ENCODE peak calls at places on chromosomes 16 and 17, in six cellular contexts. One of them, this sample, is unnamed.

GRCh38 chr17:56929362-56929969 is 15.6 kb upstream of the TRIM25 start:
- DNase-seq in H1: no peak
- DNase-seq in prostate gland: no peak
- DNase-seq in brain microvascular endothelial cell: no peak
- DNase-seq in HCT116: peak; percentile 39
- DNase-seq in endodermal cell: no peak
- DNase-seq in this sample: no peak

GRCh38 chr16:88381820-88382451 is 823 bp upstream of the ZNF469 start:
- DNase-seq in prostate gland: no peak
- DNase-seq in endodermal cell: no peak
- DNase-seq in H1: peak; percentile 33
- DNase-seq in brain microvascular endothelial cell: no peak
- DNase-seq in HCT116: no peak
- DNase-seq in this sample: no peak

GRCh38 chr17:57523926-57524634 is 221.0 kb downstream of the CCDC182 start:
- DNase-seq in H1: no peak
- DNase-seq in brain microvascular endothelial cell: no peak
- DNase-seq in HCT116: peak; percentile 54
- DNase-seq in prostate gland: peak; percentile 58
- DNase-seq in endodermal cell: no peak
- DNase-seq in this sample: no peak

GRCh38 chr16:50103764-50104163 is 38.0 kb downstream of the HEATR3 start:
- DNase-seq in prostate gland: no peak
- DNase-seq in endodermal cell: no peak
- DNase-seq in HCT116: no peak
- DNase-seq in brain microvascular endothelial cell: no peak
- DNase-seq in H1: no peak
- DNase-seq in this sample: no peak

GRCh38 chr17:26818736-26819135 is 475.2 kb upstream of the WSB1 start:
- DNase-seq in endodermal cell: no peak
- DNase-seq in H1: peak; percentile 19
- DNase-seq in HCT116: peak; percentile 10
- DNase-seq in prostate gland: no peak
- DNase-seq in brain microvascular endothelial cell: no peak
- DNase-seq in this sample: no peak

GRCh38 chr17:49723423-49723822 is 15.7 kb upstream of the SLC35B1 start:
- DNase-seq in H1: no peak
- DNase-seq in HCT116: no peak
- DNase-seq in prostate gland: no peak
- DNase-seq in brain microvascular endothelial cell: no peak
- DNase-seq in endodermal cell: no peak
- DNase-seq in this sample: no peak

GRCh38 chr17:48720263-48721008 is 1.9 kb downstream of the PRAC1 start:
- DNase-seq in H1: no peak
- DNase-seq in brain microvascular endothelial cell: no peak
- DNase-seq in HCT116: no peak
- DNase-seq in endodermal cell: no peak
- DNase-seq in prostate gland: no peak
- DNase-seq in this sample: no peak

GRCh38 chr17:68542698-68543463 is 30.7 kb downstream of the PRKAR1A start:
- DNase-seq in H1: no peak
- DNase-seq in brain microvascular endothelial cell: no peak
- DNase-seq in HCT116: no peak
- DNase-seq in prostate gland: no peak
- DNase-seq in endodermal cell: no peak
- DNase-seq in this sample: no peak

GRCh38 chr17:39739885-39740356 is 2.2 kb downstream of the GRB7 start:
- DNase-seq in HCT116: no peak
- DNase-seq in endodermal cell: peak; percentile 91
- DNase-seq in prostate gland: no peak
- DNase-seq in H1: no peak
- DNase-seq in brain microvascular endothelial cell: no peak
- DNase-seq in this sample: no peak

GRCh38 chr17:22268214-22268911 is 576.0 kb downstream of the KCNJ18 start:
- DNase-seq in endodermal cell: no peak
- DNase-seq in H1: no peak
- DNase-seq in HCT116: no peak
- DNase-seq in prostate gland: no peak
- DNase-seq in brain microvascular endothelial cell: no peak
- DNase-seq in this sample: no peak

GRCh38 chr17:73179878-73180277 is 13.0 kb upstream of the COG1 start:
- DNase-seq in prostate gland: no peak
- DNase-seq in brain microvascular endothelial cell: no peak
- DNase-seq in HCT116: no peak
- DNase-seq in endodermal cell: no peak
- DNase-seq in H1: no peak
- DNase-seq in this sample: no peak

GRCh38 chr17:54269886-54270285 is 447.2 kb downstream of the KIF2B start:
- DNase-seq in brain microvascular endothelial cell: no peak
- DNase-seq in HCT116: no peak
- DNase-seq in prostate gland: peak; percentile 58
- DNase-seq in endodermal cell: no peak
- DNase-seq in H1: no peak
- DNase-seq in this sample: no peak

GRCh38 chr17:12133183-12133582 is 112.5 kb downstream of the MAP2K4 start:
- DNase-seq in HCT116: no peak
- DNase-seq in H1: no peak
- DNase-seq in prostate gland: no peak
- DNase-seq in endodermal cell: no peak
- DNase-seq in brain microvascular endothelial cell: peak; percentile 24
- DNase-seq in this sample: no peak

GRCh38 chr17:50925296-50925891 is 59.2 kb upstream of the TOB1 start:
- DNase-seq in HCT116: no peak
- DNase-seq in prostate gland: no peak
- DNase-seq in H1: no peak
- DNase-seq in brain microvascular endothelial cell: no peak
- DNase-seq in endodermal cell: peak; percentile 85
- DNase-seq in this sample: no peak

GRCh38 chr17:62562656-62563055 is 64.8 kb upstream of the MRC2 start:
- DNase-seq in brain microvascular endothelial cell: peak; percentile 76
- DNase-seq in H1: no peak
- DNase-seq in HCT116: peak; percentile 73
- DNase-seq in prostate gland: no peak
- DNase-seq in endodermal cell: no peak
- DNase-seq in this sample: no peak

GRCh38 chr17:30235386-30236296 is at the start of gene SLC6A4:
- DNase-seq in brain microvascular endothelial cell: no peak
- DNase-seq in prostate gland: no peak
- DNase-seq in endodermal cell: peak; percentile 79
- DNase-seq in HCT116: no peak
- DNase-seq in H1: no peak
- DNase-seq in this sample: no peak

GRCh38 chr17:74994440-74994839 is 7.0 kb downstream of the CDR2L start:
- DNase-seq in prostate gland: no peak
- DNase-seq in brain microvascular endothelial cell: no peak
- DNase-seq in endodermal cell: no peak
- DNase-seq in H1: no peak
- DNase-seq in HCT116: no peak
- DNase-seq in this sample: no peak

GRCh38 chr17:50184057-50184456 is 17.4 kb downstream of the COL1A1 start:
- DNase-seq in H1: no peak
- DNase-seq in HCT116: no peak
- DNase-seq in endodermal cell: peak; percentile 77
- DNase-seq in brain microvascular endothelial cell: no peak
- DNase-seq in prostate gland: no peak
- DNase-seq in this sample: no peak

GRCh38 chr16:88703486-88704309 is 2.5 kb downstream of the RNF166 start:
- DNase-seq in brain microvascular endothelial cell: no peak
- DNase-seq in HCT116: no peak
- DNase-seq in endodermal cell: no peak
- DNase-seq in prostate gland: no peak
- DNase-seq in H1: no peak
- DNase-seq in this sample: no peak

GRCh38 chr17:48462946-48463345 is 32.9 kb upstream of the SKAP1 start:
- DNase-seq in endodermal cell: no peak
- DNase-seq in H1: no peak
- DNase-seq in HCT116: no peak
- DNase-seq in prostate gland: no peak
- DNase-seq in brain microvascular endothelial cell: no peak
- DNase-seq in this sample: no peak

GRCh38 chr17:79622201-79622601 is 11.3 kb upstream of the RBFOX3 start:
- DNase-seq in brain microvascular endothelial cell: no peak
- DNase-seq in endodermal cell: no peak
- DNase-seq in prostate gland: no peak
- DNase-seq in HCT116: no peak
- DNase-seq in H1: no peak
- DNase-seq in this sample: no peak

GRCh38 chr17:75516619-75517276 is 420 bp downstream of the TSEN54 start:
- DNase-seq in endodermal cell: peak; percentile 85
- DNase-seq in prostate gland: no peak
- DNase-seq in HCT116: no peak
- DNase-seq in H1: no peak
- DNase-seq in brain microvascular endothelial cell: no peak
- DNase-seq in this sample: no peak

GRCh38 chr17:58364270-58364942 is 12.4 kb upstream of the SUPT4H1 start:
- DNase-seq in prostate gland: peak; percentile 36
- DNase-seq in endodermal cell: peak; percentile 80
- DNase-seq in brain microvascular endothelial cell: no peak
- DNase-seq in HCT116: no peak
- DNase-seq in H1: no peak
- DNase-seq in this sample: no peak

GRCh38 chr17:71615820-71616219 is 505.0 kb upstream of the SOX9 start:
- DNase-seq in prostate gland: no peak
- DNase-seq in HCT116: no peak
- DNase-seq in endodermal cell: no peak
- DNase-seq in H1: no peak
- DNase-seq in brain microvascular endothelial cell: no peak
- DNase-seq in this sample: no peak

GRCh38 chr16:46976550-46976949 is 3.1 kb upstream of the DNAJA2 start:
- DNase-seq in H1: no peak
- DNase-seq in brain microvascular endothelial cell: no peak
- DNase-seq in prostate gland: peak; percentile 32
- DNase-seq in endodermal cell: no peak
- DNase-seq in HCT116: no peak
- DNase-seq in this sample: no peak

GRCh38 chr17:81241648-81242420 is 2.7 kb downstream of the NDUFAF8 start:
- DNase-seq in H1: peak; percentile 50
- DNase-seq in prostate gland: peak; percentile 33
- DNase-seq in brain microvascular endothelial cell: peak; percentile 27
- DNase-seq in endodermal cell: peak; percentile 97
- DNase-seq in HCT116: no peak
- DNase-seq in this sample: no peak

GRCh38 chr17:82487898-82488297 is 29.4 kb downstream of the NARF start:
- DNase-seq in endodermal cell: no peak
- DNase-seq in H1: no peak
- DNase-seq in HCT116: no peak
- DNase-seq in prostate gland: no peak
- DNase-seq in brain microvascular endothelial cell: no peak
- DNase-seq in this sample: no peak
- H3K36me3 ChIP-seq in endodermal cell: peaks cover 23% of the 10 kb centered on the region
- H3K36me3 ChIP-seq in H1: peaks cover 44% of the 10 kb centered on the region
- H3K36me3 ChIP-seq in HCT116: peaks cover 25% of the 10 kb centered on the region
- H3K36me3 ChIP-seq in prostate gland: peaks cover 9% of the 10 kb centered on the region
- H3K36me3 ChIP-seq in brain microvascular endothelial cell: peaks cover 35% of the 10 kb centered on the region
- H3K36me3 ChIP-seq in this sample: no peaks in the 10 kb centered on the region

DNA sequence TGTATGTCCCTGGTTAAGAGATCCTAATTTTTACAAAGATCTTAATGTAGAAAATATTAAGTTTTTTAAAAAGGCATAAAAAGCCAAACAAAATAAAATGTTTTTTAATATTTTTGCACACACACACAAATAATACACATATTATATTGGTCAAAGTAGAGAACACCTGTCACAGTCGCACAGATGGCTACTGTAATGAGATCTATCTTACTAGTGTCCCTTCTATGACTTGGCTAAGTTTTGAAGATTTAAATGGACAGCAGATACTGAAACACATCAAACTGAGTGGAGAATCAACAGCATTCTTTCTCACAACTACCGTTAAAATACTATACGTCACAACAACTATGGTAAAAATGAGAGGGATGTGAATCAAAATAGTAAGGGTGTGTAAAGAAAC is 83.4 kb downstream of the HELZ start:
- DNase-seq in endodermal cell: no peak
- DNase-seq in prostate gland: no peak
- DNase-seq in HCT116: no peak
- DNase-seq in brain microvascular endothelial cell: no peak
- DNase-seq in H1: no peak
- DNase-seq in this sample: no peak
- H3K36me3 ChIP-seq in endodermal cell: peaks cover 67% of the 10 kb centered on the region
- H3K36me3 ChIP-seq in prostate gland: no peaks in the 10 kb centered on the region
- H3K36me3 ChIP-seq in HCT116: peaks cover 4% of the 10 kb centered on the region
- H3K36me3 ChIP-seq in brain microvascular endothelial cell: peaks cover 8% of the 10 kb centered on the region
- H3K36me3 ChIP-seq in H1: peaks cover 18% of the 10 kb centered on the region
- H3K36me3 ChIP-seq in this sample: peaks cover 3% of the 10 kb centered on the region

DNA sequence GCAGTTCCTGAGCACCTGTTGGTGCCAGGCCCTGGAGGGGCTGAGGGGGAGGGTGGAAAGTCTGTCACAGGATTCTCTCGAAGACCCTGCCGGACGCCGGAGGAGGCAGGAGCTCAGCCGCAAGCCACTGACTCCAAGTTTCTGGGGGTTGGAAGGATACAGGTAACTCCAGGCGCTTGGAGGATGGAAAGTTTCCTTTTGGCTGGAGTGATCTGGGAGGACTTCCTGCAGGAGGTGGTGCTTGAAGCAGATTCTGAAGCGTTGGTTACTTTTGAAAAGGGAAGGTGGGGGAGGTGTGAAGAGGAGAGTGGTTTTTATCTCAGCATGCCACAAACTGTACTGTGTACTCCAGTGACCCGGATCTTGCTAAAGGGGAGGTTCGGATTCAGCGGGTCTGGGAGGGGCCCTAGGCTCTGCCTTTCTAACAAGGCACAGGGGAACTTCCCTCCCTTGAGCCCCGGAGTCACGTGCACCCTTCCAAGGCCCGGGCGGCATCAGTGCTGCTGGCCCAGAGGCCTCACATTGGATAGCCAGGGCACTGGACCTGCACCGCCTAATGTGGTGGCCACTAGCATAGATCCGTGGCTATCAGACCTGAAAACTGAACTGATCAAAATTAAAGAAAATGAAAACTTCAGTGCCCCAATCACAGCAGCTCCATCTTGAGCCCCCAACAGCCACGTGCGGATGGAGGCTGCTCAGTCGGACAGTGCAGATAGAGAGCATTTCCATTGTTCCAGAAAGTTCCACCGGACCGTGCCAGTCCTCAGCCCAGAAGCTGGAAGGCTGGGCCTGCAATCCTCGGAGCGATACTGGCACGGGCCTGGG is 42.2 kb upstream of the GSE1 start:
- DNase-seq in HCT116: no peak
- DNase-seq in prostate gland: no peak
- DNase-seq in H1: no peak
- DNase-seq in brain microvascular endothelial cell: no peak
- DNase-seq in endodermal cell: no peak
- DNase-seq in this sample: no peak
- H3K36me3 ChIP-seq in HCT116: no peaks in the 10 kb centered on the region
- H3K36me3 ChIP-seq in prostate gland: no peaks in the 10 kb centered on the region
- H3K36me3 ChIP-seq in H1: no peaks in the 10 kb centered on the region
- H3K36me3 ChIP-seq in brain microvascular endothelial cell: no peaks in the 10 kb centered on the region
- H3K36me3 ChIP-seq in endodermal cell: no peaks in the 10 kb centered on the region
- H3K36me3 ChIP-seq in this sample: no peaks in the 10 kb centered on the region

GRCh38 chr16:89869911-89870310 is 3.5 kb upstream of the TCF25 start:
- DNase-seq in brain microvascular endothelial cell: no peak
- DNase-seq in H1: no peak
- DNase-seq in HCT116: no peak
- DNase-seq in endodermal cell: no peak
- DNase-seq in prostate gland: no peak
- DNase-seq in this sample: no peak
- H3K36me3 ChIP-seq in brain microvascular endothelial cell: peaks cover 3% of the 10 kb centered on the region
- H3K36me3 ChIP-seq in H1: peaks cover 6% of the 10 kb centered on the region
- H3K36me3 ChIP-seq in HCT116: peaks cover 12% of the 10 kb centered on the region
- H3K36me3 ChIP-seq in endodermal cell: peaks cover 19% of the 10 kb centered on the region
- H3K36me3 ChIP-seq in prostate gland: no peaks in the 10 kb centered on the region
- H3K36me3 ChIP-seq in this sample: no peaks in the 10 kb centered on the region

GRCh38 chr16:3735541-3735940 is 18.2 kb upstream of the TRAP1 start:
- DNase-seq in prostate gland: no peak
- DNase-seq in H1: no peak
- DNase-seq in brain microvascular endothelial cell: no peak
- DNase-seq in HCT116: no peak
- DNase-seq in endodermal cell: no peak
- DNase-seq in this sample: no peak
- H3K36me3 ChIP-seq in prostate gland: peaks cover 63% of the 10 kb centered on the region
- H3K36me3 ChIP-seq in H1: peaks cover 60% of the 10 kb centered on the region
- H3K36me3 ChIP-seq in brain microvascular endothelial cell: peaks cover 51% of the 10 kb centered on the region
- H3K36me3 ChIP-seq in HCT116: peaks cover 35% of the 10 kb centered on the region
- H3K36me3 ChIP-seq in endodermal cell: peaks cover 80% of the 10 kb centered on the region
- H3K36me3 ChIP-seq in this sample: peaks cover 5% of the 10 kb centered on the region

This sample was measured in Panc1.